ENCODE peak calls at places on chromosomes 13 and 19, in six cellular contexts. Q is K562, B is HepG2, R is GM12892, P is H1, J is GM12878. E is an unnamed sample.

GRCh38 chr13:35912841-35913240 is 218.3 kb downstream of the DCLK1 start:
- DNase-seq in Q (no peak), B (no peak), R (no peak), P (peak; percentile 31), J (no peak), E (no peak)

GRCh38 chr13:48159436-48160225 is 64.7 kb upstream of the MED4 start:
- DNase-seq in Q (no peak), B (no peak), R (no peak), P (no peak), J (no peak), E (no peak)

GRCh38 chr19:49567722-49568454 is 12.5 kb downstream of the NOSIP start:
- DNase-seq in Q (no peak), B (no peak), R (no peak), P (no peak), J (no peak), E (no peak)

GRCh38 chr19:41753936-41754529 is 1.3 kb upstream of the CEACAM6 start:
- DNase-seq in Q (peak; percentile 24), B (peak; percentile 14), R (no peak), P (peak; percentile 79), J (no peak), E (peak; percentile 13)

GRCh38 chr19:5397804-5398692 is 57.2 kb upstream of the ZNRF4 start:
- DNase-seq in Q (peak; percentile 78), B (peak; percentile 16), R (no peak), P (peak; percentile 68), J (no peak), E (peak; percentile 33)

GRCh38 chr19:33175886-33176669 is 18.1 kb upstream of the LRP3 start:
- DNase-seq in Q (peak; percentile 34), B (peak; percentile 61), R (no peak), P (peak; percentile 55), J (no peak), E (no peak)

GRCh38 chr13:30520571-30520970 is 54.8 kb upstream of the HMGB1 start:
- DNase-seq in Q (no peak), B (no peak), R (no peak), P (no peak), J (no peak), E (no peak)

GRCh38 chr13:30743319-30744055 is 8.1 kb downstream of the ALOX5AP start:
- DNase-seq in Q (no peak), B (peak; percentile 10), R (no peak), P (no peak), J (no peak), E (no peak)

GRCh38 chr19:14002571-14003278 is 3.4 kb downstream of the RFX1 start:
- DNase-seq in Q (no peak), B (no peak), R (no peak), P (no peak), J (peak; percentile 40), E (no peak)

GRCh38 chr19:30781519-30781918 is 409.3 kb downstream of the ZNF536 start:
- DNase-seq in Q (no peak), B (no peak), R (no peak), P (no peak), J (no peak), E (no peak)

GRCh38 chr13:48094404-48094780 is 512 bp downstream of the MED4 start:
- DNase-seq in Q (peak; percentile 21), B (no peak), R (no peak), P (no peak), J (no peak), E (peak; percentile 2)

GRCh38 chr13:93861818-93862217 is 617.7 kb downstream of the DCT start:
- DNase-seq in Q (no peak), B (no peak), R (no peak), P (no peak), J (no peak), E (no peak)

GRCh38 chr19:54162241-54162805 is 2.8 kb upstream of the LENG1 start:
- DNase-seq in Q (peak; percentile 94), B (no peak), R (peak; percentile 59), P (peak; percentile 87), J (no peak), E (no peak)

GRCh38 chr13:25468330-25469178 is 96.8 kb downstream of the ATP8A2 start:
- DNase-seq in Q (peak; percentile 84), B (no peak), R (peak; percentile 19), P (peak; percentile 82), J (no peak), E (peak; percentile 29)

GRCh38 chr13:37905736-37906135 is 36.2 kb upstream of the TRPC4 start:
- DNase-seq in Q (no peak), B (no peak), R (no peak), P (no peak), J (no peak), E (no peak)

GRCh38 chr13:100517135-100517534 is 71.5 kb downstream of the GGACT start:
- DNase-seq in Q (no peak), B (peak; percentile 85), R (no peak), P (no peak), J (no peak), E (no peak)

GRCh38 chr19:47390533-47391488 is 28.5 kb downstream of the MEIS3 start:
- DNase-seq in Q (no peak), B (no peak), R (no peak), P (no peak), J (no peak), E (no peak)

GRCh38 chr19:8481191-8481590 is 21.2 kb downstream of the PRAM1 start:
- DNase-seq in Q (no peak), B (no peak), R (no peak), P (no peak), J (no peak), E (no peak)

GRCh38 chr19:48982280-48982679 is 10.8 kb downstream of the GYS1 start:
- DNase-seq in Q (no peak), B (no peak), R (no peak), P (no peak), J (no peak), E (no peak)

GRCh38 chr19:4139614-4140236 is 13.7 kb upstream of the CREB3L3 start:
- DNase-seq in Q (peak; percentile 85), B (peak; percentile 58), R (peak; percentile 83), P (peak; percentile 99), J (peak; percentile 48), E (peak; percentile 78)

DNA sequence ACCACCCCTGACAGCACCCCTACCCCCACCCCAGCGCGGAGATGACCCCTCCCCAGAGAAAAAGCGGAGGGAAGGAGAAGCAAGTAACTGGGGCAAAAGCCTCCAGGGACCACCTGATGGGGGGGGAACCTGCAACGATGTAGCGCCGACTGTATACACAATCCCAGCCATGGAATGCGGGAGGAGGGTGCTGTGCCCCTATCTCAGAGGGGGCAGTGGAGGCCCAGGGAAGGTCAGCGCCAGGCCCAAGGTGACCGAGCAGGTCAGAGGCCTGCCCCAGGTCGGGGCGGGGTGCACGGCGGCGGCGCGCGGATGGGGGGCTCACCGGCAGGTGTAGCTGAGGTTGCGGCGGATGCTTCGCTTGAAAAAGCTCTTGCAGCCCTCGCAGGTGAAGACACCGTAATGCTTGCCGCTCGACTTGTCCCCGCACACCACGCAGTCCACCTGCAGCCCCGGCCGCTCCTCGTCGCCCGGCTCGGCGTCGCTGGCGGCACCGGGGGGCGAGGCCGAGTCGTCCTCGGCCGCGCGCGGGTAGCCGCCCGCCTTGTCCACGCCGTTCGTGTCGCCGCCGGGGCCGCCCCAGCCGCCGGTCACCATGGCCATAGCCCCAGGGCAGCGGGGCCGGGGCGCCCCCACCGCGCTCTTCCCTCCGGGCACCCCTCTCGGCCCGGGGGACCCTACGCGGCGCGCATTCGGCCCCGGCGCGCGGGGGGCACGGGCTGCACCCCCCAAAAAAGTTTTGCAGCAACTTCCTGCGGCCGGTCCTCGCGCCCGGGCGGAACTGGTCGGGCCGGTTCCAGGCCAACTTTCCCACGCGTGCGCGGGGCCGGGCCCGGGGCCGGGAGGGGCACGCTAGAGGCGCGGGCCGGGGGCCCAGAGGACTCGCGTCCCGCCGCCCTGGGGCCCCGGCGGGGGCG is 843 bp downstream of the NR2F6 start:
- DNase-seq in Q (no peak), B (no peak), R (no peak), P (no peak), J (no peak), E (no peak)
- TF ChIP-seq POLR2AphosphoS5 in Q (no peak), B (no peak), R (no peak), P (no peak), J (no peak), E (no peak)

GRCh38 chr19:35399231-35399630 is 28.4 kb downstream of the GPR42 start:
- DNase-seq in Q (no peak), B (no peak), R (no peak), P (no peak), J (no peak), E (no peak)

GRCh38 chr19:35398570-35398969 is 27.7 kb downstream of the GPR42 start:
- DNase-seq in Q (no peak), B (no peak), R (no peak), P (no peak), J (no peak), E (no peak)

GRCh38 chr19:35396240-35396885 is 25.5 kb downstream of the GPR42 start:
- DNase-seq in Q (no peak), B (no peak), R (no peak), P (no peak), J (no peak), E (no peak)

GRCh38 chr19:35395762-35396199 is 24.9 kb downstream of the GPR42 start:
- DNase-seq in Q (no peak), B (peak; percentile 65), R (no peak), P (no peak), J (no peak), E (no peak)

DNA sequence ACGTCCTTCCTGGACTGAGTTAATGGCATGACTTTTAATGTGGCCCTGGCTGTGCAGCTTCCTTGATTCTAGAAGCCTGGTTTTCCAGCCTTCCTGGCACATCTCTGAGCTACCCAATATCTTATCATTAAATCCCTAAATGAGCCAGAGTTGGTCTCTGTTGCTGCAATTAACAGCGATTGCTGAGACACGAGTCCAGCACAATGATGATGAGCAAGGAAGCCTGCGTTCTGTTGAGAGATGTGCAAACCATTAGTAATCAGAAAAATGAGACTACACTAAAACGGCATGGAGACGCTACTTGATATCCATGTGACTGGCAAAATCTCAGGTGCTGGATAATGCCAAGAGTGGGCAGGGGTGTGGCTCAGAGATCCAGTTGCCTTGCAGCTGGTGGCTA is 26.2 kb downstream of the GPR42 start:
- DNase-seq in Q (no peak), B (no peak), R (no peak), P (no peak), J (no peak), E (no peak)
- TF ChIP-seq TAF1 in Q (no peak), B (no peak), R (no peak), P (no peak), J (no peak), E (no peak)

DNA sequence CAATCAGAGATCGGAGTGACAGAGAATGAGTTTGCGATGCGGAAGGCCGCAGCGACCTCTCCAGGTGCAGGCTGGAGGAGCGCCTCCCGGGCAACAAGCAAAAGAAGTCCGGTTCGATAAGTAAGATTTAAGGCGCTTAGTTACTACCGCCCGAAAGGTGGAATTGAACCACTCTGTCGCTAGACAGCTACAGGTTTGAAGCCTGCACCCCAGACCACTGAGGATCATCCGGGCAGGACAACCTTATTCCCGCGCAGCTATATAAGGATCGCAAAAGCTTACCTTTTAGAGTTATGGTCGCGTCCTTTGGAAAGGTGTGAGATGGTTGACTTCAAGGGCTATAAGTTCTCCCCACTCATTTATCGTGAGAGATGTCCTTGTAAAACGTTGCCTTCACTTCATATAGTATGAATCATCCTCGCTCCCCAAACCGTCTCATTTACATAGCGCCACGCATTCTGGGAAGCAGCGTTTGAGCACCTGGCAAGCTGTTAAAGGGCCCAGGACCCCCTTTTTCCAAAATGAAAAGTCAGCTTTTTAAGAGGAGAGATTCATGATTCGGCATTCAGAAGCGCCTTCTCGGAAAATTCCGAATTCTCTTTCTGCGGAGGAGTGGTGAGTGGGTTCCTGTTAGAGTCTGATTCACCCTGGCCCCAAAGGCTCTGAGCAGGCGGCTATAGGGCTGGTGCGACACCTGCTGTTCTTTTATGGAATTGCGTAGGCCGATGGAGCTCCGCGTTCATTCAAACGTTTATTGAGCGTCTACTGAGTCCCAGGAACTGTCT is 10.8 kb downstream of the FOSB start:
- DNase-seq in Q (peak; percentile 83), B (peak; percentile 91), R (peak; percentile 64), P (peak; percentile 94), J (peak; percentile 88), E (peak; percentile 68)
- TF ChIP-seq POLR2A in Q (peak; percentile 41), B (peak; percentile 38), R (peak; percentile 73), P (peak; percentile 71), J (peak; percentile 74), E (peak; percentile 75)

GRCh38 chr19:45774765-45775164 is 5.7 kb upstream of the SIX5 start:
- DNase-seq in Q (no peak), B (peak; percentile 63), R (no peak), P (peak; percentile 81), J (no peak), E (no peak)
- TF ChIP-seq POLR2AphosphoS5 in Q (no peak), B (no peak), R (no peak), P (peak; percentile 40), J (no peak), E (no peak)